ENCODE peak calls at places on chromosomes 5 and 9, in four cellular contexts. One of them, this sample, is unnamed.

GRCh38 chr5:174900176-174900692 is 175.9 kb downstream of the MSX2 start:
- DNase-seq in DMS53: no peak
- DNase-seq in cardiac muscle cell: no peak
- DNase-seq in activated CD4-positive, alpha-beta T cell treated with anti-CD3 and anti-CD28 coated beads, Interleukin-2, amount 50 U/mL, for 1 hour: no peak
- DNase-seq in this sample: no peak

GRCh38 chr9:114400219-114400618 is 12.4 kb upstream of the AKNA start:
- DNase-seq in cardiac muscle cell: no peak
- DNase-seq in activated CD4-positive, alpha-beta T cell treated with anti-CD3 and anti-CD28 coated beads, Interleukin-2, amount 50 U/mL, for 1 hour: no peak
- DNase-seq in DMS53: no peak
- DNase-seq in this sample: no peak

GRCh38 chr9:87310827-87311564 is 186.7 kb upstream of the DAPK1 start:
- DNase-seq in cardiac muscle cell: no peak
- DNase-seq in activated CD4-positive, alpha-beta T cell treated with anti-CD3 and anti-CD28 coated beads, Interleukin-2, amount 50 U/mL, for 1 hour: no peak
- DNase-seq in DMS53: no peak
- DNase-seq in this sample: no peak

GRCh38 chr9:68473790-68474189 is 66.9 kb downstream of the TMEM252 start:
- DNase-seq in cardiac muscle cell: no peak
- DNase-seq in activated CD4-positive, alpha-beta T cell treated with anti-CD3 and anti-CD28 coated beads, Interleukin-2, amount 50 U/mL, for 1 hour: no peak
- DNase-seq in DMS53: no peak
- DNase-seq in this sample: no peak

GRCh38 chr9:85940275-85940831 is 593 bp upstream of the NAA35 start:
- DNase-seq in DMS53: peak
- DNase-seq in cardiac muscle cell: no peak
- DNase-seq in activated CD4-positive, alpha-beta T cell treated with anti-CD3 and anti-CD28 coated beads, Interleukin-2, amount 50 U/mL, for 1 hour: no peak
- DNase-seq in this sample: no peak

GRCh38 chr5:131627466-131627865 is 7.6 kb downstream of the RAPGEF6 start:
- DNase-seq in cardiac muscle cell: no peak
- DNase-seq in DMS53: no peak
- DNase-seq in activated CD4-positive, alpha-beta T cell treated with anti-CD3 and anti-CD28 coated beads, Interleukin-2, amount 50 U/mL, for 1 hour: no peak
- DNase-seq in this sample: no peak

GRCh38 chr5:160467555-160468418 is 46.1 kb downstream of the PTTG1 start:
- DNase-seq in DMS53: peak
- DNase-seq in cardiac muscle cell: no peak
- DNase-seq in activated CD4-positive, alpha-beta T cell treated with anti-CD3 and anti-CD28 coated beads, Interleukin-2, amount 50 U/mL, for 1 hour: peak
- DNase-seq in this sample: no peak

GRCh38 chr9:6605202-6605601 is 40.3 kb downstream of the GLDC start:
- DNase-seq in DMS53: no peak
- DNase-seq in cardiac muscle cell: no peak
- DNase-seq in activated CD4-positive, alpha-beta T cell treated with anti-CD3 and anti-CD28 coated beads, Interleukin-2, amount 50 U/mL, for 1 hour: no peak
- DNase-seq in this sample: no peak

GRCh38 chr9:14710804-14711203 is 11.7 kb downstream of the CER1 start:
- DNase-seq in activated CD4-positive, alpha-beta T cell treated with anti-CD3 and anti-CD28 coated beads, Interleukin-2, amount 50 U/mL, for 1 hour: no peak
- DNase-seq in DMS53: no peak
- DNase-seq in cardiac muscle cell: no peak
- DNase-seq in this sample: no peak

GRCh38 chr9:87285183-87285582 is 212.5 kb upstream of the DAPK1 start:
- DNase-seq in DMS53: no peak
- DNase-seq in activated CD4-positive, alpha-beta T cell treated with anti-CD3 and anti-CD28 coated beads, Interleukin-2, amount 50 U/mL, for 1 hour: no peak
- DNase-seq in cardiac muscle cell: peak
- DNase-seq in this sample: no peak

GRCh38 chr5:33166971-33167370 is 273.8 kb upstream of the TARS1 start:
- DNase-seq in cardiac muscle cell: no peak
- DNase-seq in activated CD4-positive, alpha-beta T cell treated with anti-CD3 and anti-CD28 coated beads, Interleukin-2, amount 50 U/mL, for 1 hour: no peak
- DNase-seq in DMS53: no peak
- DNase-seq in this sample: no peak

GRCh38 chr5:94361161-94361560 is 257.2 kb downstream of the KIAA0825 start:
- DNase-seq in activated CD4-positive, alpha-beta T cell treated with anti-CD3 and anti-CD28 coated beads, Interleukin-2, amount 50 U/mL, for 1 hour: no peak
- DNase-seq in cardiac muscle cell: no peak
- DNase-seq in DMS53: no peak
- DNase-seq in this sample: no peak

GRCh38 chr5:135894271-135894670 is 1.4 kb downstream of the IL9 start:
- DNase-seq in cardiac muscle cell: peak
- DNase-seq in DMS53: no peak
- DNase-seq in activated CD4-positive, alpha-beta T cell treated with anti-CD3 and anti-CD28 coated beads, Interleukin-2, amount 50 U/mL, for 1 hour: no peak
- DNase-seq in this sample: no peak

GRCh38 chr5:172905771-172906170 is 53.5 kb upstream of the RPL26L1 start:
- DNase-seq in DMS53: no peak
- DNase-seq in activated CD4-positive, alpha-beta T cell treated with anti-CD3 and anti-CD28 coated beads, Interleukin-2, amount 50 U/mL, for 1 hour: no peak
- DNase-seq in cardiac muscle cell: no peak
- DNase-seq in this sample: no peak

GRCh38 chr5:178505639-178506407 is 84.4 kb downstream of the COL23A1 start:
- DNase-seq in cardiac muscle cell: no peak
- DNase-seq in activated CD4-positive, alpha-beta T cell treated with anti-CD3 and anti-CD28 coated beads, Interleukin-2, amount 50 U/mL, for 1 hour: no peak
- DNase-seq in DMS53: no peak
- DNase-seq in this sample: no peak

GRCh38 chr9:98310752-98311392 is 55.4 kb upstream of the TBC1D2 start:
- DNase-seq in activated CD4-positive, alpha-beta T cell treated with anti-CD3 and anti-CD28 coated beads, Interleukin-2, amount 50 U/mL, for 1 hour: no peak
- DNase-seq in DMS53: no peak
- DNase-seq in cardiac muscle cell: no peak
- DNase-seq in this sample: no peak

GRCh38 chr5:172274951-172275753 is 8.4 kb downstream of the UBTD2 start:
- DNase-seq in cardiac muscle cell: no peak
- DNase-seq in activated CD4-positive, alpha-beta T cell treated with anti-CD3 and anti-CD28 coated beads, Interleukin-2, amount 50 U/mL, for 1 hour: peak
- DNase-seq in DMS53: no peak
- DNase-seq in this sample: no peak

GRCh38 chr9:129968690-129969485 is 74.1 kb downstream of the FNBP1 start:
- DNase-seq in cardiac muscle cell: no peak
- DNase-seq in DMS53: no peak
- DNase-seq in activated CD4-positive, alpha-beta T cell treated with anti-CD3 and anti-CD28 coated beads, Interleukin-2, amount 50 U/mL, for 1 hour: no peak
- DNase-seq in this sample: no peak

GRCh38 chr5:50867140-50867539 is 200.7 kb downstream of the PARP8 start:
- DNase-seq in activated CD4-positive, alpha-beta T cell treated with anti-CD3 and anti-CD28 coated beads, Interleukin-2, amount 50 U/mL, for 1 hour: no peak
- DNase-seq in DMS53: no peak
- DNase-seq in cardiac muscle cell: no peak
- DNase-seq in this sample: no peak

GRCh38 chr5:136642976-136643375 is 277.6 kb upstream of the TRPC7 start:
- DNase-seq in DMS53: no peak
- DNase-seq in cardiac muscle cell: no peak
- DNase-seq in activated CD4-positive, alpha-beta T cell treated with anti-CD3 and anti-CD28 coated beads, Interleukin-2, amount 50 U/mL, for 1 hour: no peak
- DNase-seq in this sample: no peak

GRCh38 chr5:119212666-119213065 is 141.8 kb downstream of the DMXL1 start:
- DNase-seq in cardiac muscle cell: no peak
- DNase-seq in DMS53: no peak
- DNase-seq in activated CD4-positive, alpha-beta T cell treated with anti-CD3 and anti-CD28 coated beads, Interleukin-2, amount 50 U/mL, for 1 hour: no peak
- DNase-seq in this sample: no peak

GRCh38 chr9:130039504-130040147 is 3.4 kb downstream of the FNBP1 start:
- DNase-seq in cardiac muscle cell: no peak
- DNase-seq in activated CD4-positive, alpha-beta T cell treated with anti-CD3 and anti-CD28 coated beads, Interleukin-2, amount 50 U/mL, for 1 hour: no peak
- DNase-seq in DMS53: no peak
- DNase-seq in this sample: no peak

GRCh38 chr5:11000517-11001353 is 239.7 kb upstream of the DAP start:
- DNase-seq in activated CD4-positive, alpha-beta T cell treated with anti-CD3 and anti-CD28 coated beads, Interleukin-2, amount 50 U/mL, for 1 hour: no peak
- DNase-seq in cardiac muscle cell: no peak
- DNase-seq in DMS53: no peak
- DNase-seq in this sample: no peak

GRCh38 chr5:66945389-66946349 is 250.9 kb downstream of the CD180 start:
- DNase-seq in activated CD4-positive, alpha-beta T cell treated with anti-CD3 and anti-CD28 coated beads, Interleukin-2, amount 50 U/mL, for 1 hour: no peak
- DNase-seq in DMS53: peak
- DNase-seq in cardiac muscle cell: no peak
- DNase-seq in this sample: no peak

GRCh38 chr5:51225671-51226419 is 157.4 kb upstream of the ISL1 start:
- DNase-seq in activated CD4-positive, alpha-beta T cell treated with anti-CD3 and anti-CD28 coated beads, Interleukin-2, amount 50 U/mL, for 1 hour: no peak
- DNase-seq in DMS53: peak
- DNase-seq in cardiac muscle cell: peak
- DNase-seq in this sample: no peak

GRCh38 chr9:90899287-90899686 is 97.7 kb downstream of the SYK start:
- DNase-seq in activated CD4-positive, alpha-beta T cell treated with anti-CD3 and anti-CD28 coated beads, Interleukin-2, amount 50 U/mL, for 1 hour: no peak
- DNase-seq in cardiac muscle cell: no peak
- DNase-seq in DMS53: no peak
- DNase-seq in this sample: no peak

This sample was measured in brain pericyte.